ENCODE peak calls at places on chromosome 1, in five cellular contexts. One of them, this sample, is unnamed.

GRCh38 chr1:83034846-83035245 is 964.1 kb downstream of the TTLL7 start:
- DNase-seq in IMR-90: no peak
- DNase-seq in stimulated activated CD8-positive, alpha-beta memory T cell treated with anti-CD3 and anti-CD28 coated beads, Interleukin-4, amount 100 ng/mL, for 4 hours: no peak
- DNase-seq in transverse colon: no peak
- DNase-seq in T-helper 2 cell: no peak
- DNase-seq in this sample: no peak

GRCh38 chr1:154225370-154225769 is 4.6 kb downstream of the UBAP2L start:
- DNase-seq in IMR-90: no peak
- DNase-seq in stimulated activated CD8-positive, alpha-beta memory T cell treated with anti-CD3 and anti-CD28 coated beads, Interleukin-4, amount 100 ng/mL, for 4 hours: no peak
- DNase-seq in transverse colon: no peak
- DNase-seq in T-helper 2 cell: no peak
- DNase-seq in this sample: no peak

GRCh38 chr1:172112573-172112972 is 271.3 kb downstream of the DNM3 start:
- DNase-seq in IMR-90: peak; percentile 47
- DNase-seq in stimulated activated CD8-positive, alpha-beta memory T cell treated with anti-CD3 and anti-CD28 coated beads, Interleukin-4, amount 100 ng/mL, for 4 hours: no peak
- DNase-seq in transverse colon: no peak
- DNase-seq in T-helper 2 cell: no peak
- DNase-seq in this sample: no peak

GRCh38 chr1:168470821-168471473 is 72.8 kb downstream of the XCL2 start:
- DNase-seq in IMR-90: peak; percentile 88
- DNase-seq in stimulated activated CD8-positive, alpha-beta memory T cell treated with anti-CD3 and anti-CD28 coated beads, Interleukin-4, amount 100 ng/mL, for 4 hours: no peak
- DNase-seq in transverse colon: no peak
- DNase-seq in T-helper 2 cell: no peak
- DNase-seq in this sample: peak; percentile 9

GRCh38 chr1:103180660-103181059 is 72.3 kb upstream of the COL11A1 start:
- DNase-seq in IMR-90: peak; percentile 72
- DNase-seq in stimulated activated CD8-positive, alpha-beta memory T cell treated with anti-CD3 and anti-CD28 coated beads, Interleukin-4, amount 100 ng/mL, for 4 hours: no peak
- DNase-seq in transverse colon: no peak
- DNase-seq in T-helper 2 cell: no peak
- DNase-seq in this sample: no peak

GRCh38 chr1:152870831-152871730 is 7.0 kb upstream of the SMCP start:
- DNase-seq in IMR-90: peak; percentile 1
- DNase-seq in stimulated activated CD8-positive, alpha-beta memory T cell treated with anti-CD3 and anti-CD28 coated beads, Interleukin-4, amount 100 ng/mL, for 4 hours: no peak
- DNase-seq in transverse colon: no peak
- DNase-seq in T-helper 2 cell: no peak
- DNase-seq in this sample: peak; percentile 54

GRCh38 chr1:36553591-36554417 is 71.1 kb upstream of the CSF3R start:
- DNase-seq in IMR-90: peak; percentile 25
- DNase-seq in stimulated activated CD8-positive, alpha-beta memory T cell treated with anti-CD3 and anti-CD28 coated beads, Interleukin-4, amount 100 ng/mL, for 4 hours: peak; percentile 14
- DNase-seq in transverse colon: peak; percentile 44
- DNase-seq in T-helper 2 cell: peak; percentile 31
- DNase-seq in this sample: peak; percentile 69

GRCh38 chr1:64302971-64303370 is 99.5 kb downstream of the UBE2U start:
- DNase-seq in IMR-90: peak; percentile 20
- DNase-seq in stimulated activated CD8-positive, alpha-beta memory T cell treated with anti-CD3 and anti-CD28 coated beads, Interleukin-4, amount 100 ng/mL, for 4 hours: no peak
- DNase-seq in transverse colon: no peak
- DNase-seq in T-helper 2 cell: no peak
- DNase-seq in this sample: no peak

GRCh38 chr1:206925116-206925736 is 3.5 kb upstream of the FCMR start:
- DNase-seq in IMR-90: no peak
- DNase-seq in stimulated activated CD8-positive, alpha-beta memory T cell treated with anti-CD3 and anti-CD28 coated beads, Interleukin-4, amount 100 ng/mL, for 4 hours: peak; percentile 51
- DNase-seq in transverse colon: peak; percentile 81
- DNase-seq in T-helper 2 cell: no peak
- DNase-seq in this sample: no peak

This sample was measured in SHP77.